ENCODE peak calls at places on chromosome 6, in eight cellular contexts. B, W, V, K, L, Z, E and Y are unnamed samples. For H3K4me1, the result is how much of the 10 kb centered on the place peaks cover.

GRCh38 chr6:108735310-108735990 is 112.8 kb upstream of the ARMC2 start:
- DNase-seq in K (no peak), W (no peak), B (no peak), Z (no peak), V (peak), E (no peak), L (no peak), Y (no peak)

GRCh38 chr6:72035483-72035882 is 149.1 kb downstream of the RIMS1 start:
- DNase-seq in Z (no peak), W (no peak), E (no peak), K (no peak), V (no peak), L (no peak), B (no peak), Y (no peak)

GRCh38 chr6:112951829-112952228 is 604.7 kb downstream of the RFPL4B start:
- DNase-seq in Z (no peak), V (no peak), L (no peak), W (no peak), B (no peak), K (no peak), E (no peak), Y (no peak)

GRCh38 chr6:24064106-24064505 is 61.9 kb upstream of the NRSN1 start:
- DNase-seq in K (peak), B (peak), L (no peak), W (no peak), E (peak), Z (no peak), V (no peak), Y (no peak)

GRCh38 chr6:16752206-16752867 is 8.9 kb downstream of the ATXN1 start:
- DNase-seq in L (no peak), V (no peak), K (no peak), Z (no peak), B (no peak), W (no peak), E (peak), Y (no peak)

GRCh38 chr6:36666726-36667591 is 11.6 kb upstream of the CDKN1A start:
- DNase-seq in Z (peak), W (peak), E (peak), K (peak), B (no peak), L (peak), V (peak), Y (peak)

GRCh38 chr6:52696418-52696817 is 25.5 kb downstream of the TMEM14A start:
- DNase-seq in W (no peak), K (no peak), L (no peak), B (no peak), E (no peak), Z (no peak), V (no peak), Y (no peak)

GRCh38 chr6:63066053-63066704 is 145.1 kb upstream of the FKBP1C start:
- DNase-seq in W (no peak), E (peak), K (peak), B (peak), Z (no peak), L (no peak), V (no peak), Y (no peak)

GRCh38 chr6:16130932-16131387 is 2.1 kb downstream of the MYLIP start:
- DNase-seq in W (no peak), B (peak), E (peak), K (peak), Z (peak), L (no peak), V (peak), Y (no peak)

GRCh38 chr6:92297101-92297500 is 1122.3 kb downstream of the EPHA7 start:
- DNase-seq in Z (no peak), B (no peak), L (no peak), V (no peak), W (no peak), E (no peak), K (no peak), Y (no peak)

GRCh38 chr6:170345662-170346061 is 39.1 kb downstream of the FAM120B start:
- DNase-seq in E (no peak), V (no peak), L (no peak), W (no peak), Z (no peak), K (no peak), B (no peak), Y (no peak)

GRCh38 chr6:42100029-42100901 is 42.2 kb downstream of the C6orf132 start:
- DNase-seq in K (no peak), W (no peak), Z (no peak), L (no peak), B (no peak), E (peak), V (peak), Y (no peak)

GRCh38 chr6:77340331-77340730 is 123.0 kb downstream of the HTR1B start:
- DNase-seq in K (no peak), E (no peak), W (no peak), B (no peak), Z (no peak), V (no peak), L (no peak), Y (no peak)

GRCh38 chr6:133241088-133241900 is at the start of gene EYA4:
- DNase-seq in K (peak), V (no peak), Z (no peak), W (peak), L (peak), B (peak), E (peak), Y (no peak)

GRCh38 chr6:155273438-155273837 is 9.6 kb downstream of the CLDN20 start:
- DNase-seq in E (peak), L (no peak), Z (no peak), W (no peak), V (no peak), K (peak), B (no peak), Y (no peak)

GRCh38 chr6:145551164-145551563 is 184.2 kb downstream of the EPM2A start:
- DNase-seq in W (no peak), K (no peak), Z (no peak), V (no peak), B (no peak), E (no peak), L (no peak), Y (no peak)

GRCh38 chr6:20313086-20313485 is 88.6 kb upstream of the E2F3 start:
- DNase-seq in Z (no peak), L (no peak), W (no peak), V (no peak), K (no peak), B (no peak), E (no peak), Y (no peak)

GRCh38 chr6:146785001-146785585 is 186.3 kb downstream of the ADGB start:
- DNase-seq in L (no peak), Z (no peak), E (peak), V (no peak), K (peak), B (peak), W (no peak), Y (no peak)

GRCh38 chr6:27839303-27840081 is 72.7 kb downstream of the OR2B2 start:
- DNase-seq in V (peak), E (peak), W (peak), L (no peak), K (no peak), B (peak), Z (peak), Y (peak)

GRCh38 chr6:163416640-163417253 is 2.2 kb downstream of the QKI start:
- DNase-seq in L (no peak), K (peak), B (peak), E (peak), W (no peak), Z (peak), V (peak), Y (no peak)

DNA sequence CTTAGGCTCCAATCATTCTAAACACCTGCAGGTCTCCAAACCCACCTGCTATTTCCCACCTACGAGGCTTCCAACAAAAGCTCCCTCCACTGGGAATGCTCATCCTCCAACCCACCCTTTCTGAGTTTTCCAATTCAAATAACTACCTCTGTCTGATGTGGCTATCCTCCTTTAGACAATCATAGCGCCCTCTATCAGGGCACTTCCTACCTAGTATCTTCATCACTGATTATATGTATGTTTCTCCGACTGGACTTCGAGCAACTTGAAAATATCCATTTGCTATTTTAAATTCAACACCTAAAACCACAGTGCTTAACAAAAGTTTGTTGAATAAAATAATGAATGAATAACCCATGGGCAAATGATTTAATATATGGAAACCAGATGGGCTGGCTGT is 41.3 kb downstream of the MTFR2 start:
- DNase-seq in K (peak), W (no peak), Z (no peak), L (no peak), V (no peak), B (no peak), E (no peak), Y (no peak)
- TF ChIP-seq CTCF in K (peak), W (no peak), Z (no peak), L (no peak), V (no peak), B (no peak), E (no peak), Y (no peak)

GRCh38 chr6:13472099-13472498 is 15.3 kb downstream of the GFOD1 start:
- DNase-seq in V (no peak), E (no peak), K (no peak), W (no peak), L (no peak), B (no peak), Z (no peak), Y (no peak)
- H3K4me1 ChIP-seq in V (under half), E (under half), K (under half), W (half or more), L (half or more), B (under half), Z (under half), Y (under half)

GRCh38 chr6:157240960-157241311 is 82.4 kb downstream of the TMEM242 start:
- DNase-seq in K (no peak), W (no peak), L (no peak), E (no peak), B (no peak), Z (no peak), V (no peak), Y (peak)
- H3K27ac ChIP-seq in K (no peak), W (peak), L (peak), E (no peak), B (no peak), Z (peak), V (peak), Y (no peak)

DNA sequence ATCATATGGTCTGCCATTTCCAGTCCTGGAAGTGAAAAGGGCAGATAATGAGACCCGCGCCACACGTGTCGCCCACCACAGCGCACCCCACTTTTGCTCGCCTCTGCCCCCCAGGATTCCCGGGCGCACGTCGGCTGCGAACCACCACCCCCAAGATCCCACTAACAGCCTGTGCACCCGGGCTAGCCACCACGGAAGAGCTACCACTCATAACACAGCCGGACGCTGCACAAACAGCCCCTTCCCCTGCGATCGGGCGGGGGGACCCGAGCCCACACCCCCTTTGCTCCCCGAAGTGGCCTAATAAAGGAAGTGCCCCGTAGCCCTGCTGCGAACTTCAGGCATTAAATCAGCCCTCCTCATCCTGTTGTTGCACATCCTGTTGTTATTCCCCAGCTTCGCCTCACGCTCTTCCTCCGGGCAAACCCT is 506 bp downstream of the CITED2 start:
- DNase-seq in B (no peak), W (no peak), E (no peak), L (no peak), V (peak), Z (no peak), K (no peak), Y (no peak)
- TF ChIP-seq CTCF in B (no peak), W (no peak), E (no peak), L (no peak), V (no peak), Z (no peak), K (no peak), Y (no peak)

DNA sequence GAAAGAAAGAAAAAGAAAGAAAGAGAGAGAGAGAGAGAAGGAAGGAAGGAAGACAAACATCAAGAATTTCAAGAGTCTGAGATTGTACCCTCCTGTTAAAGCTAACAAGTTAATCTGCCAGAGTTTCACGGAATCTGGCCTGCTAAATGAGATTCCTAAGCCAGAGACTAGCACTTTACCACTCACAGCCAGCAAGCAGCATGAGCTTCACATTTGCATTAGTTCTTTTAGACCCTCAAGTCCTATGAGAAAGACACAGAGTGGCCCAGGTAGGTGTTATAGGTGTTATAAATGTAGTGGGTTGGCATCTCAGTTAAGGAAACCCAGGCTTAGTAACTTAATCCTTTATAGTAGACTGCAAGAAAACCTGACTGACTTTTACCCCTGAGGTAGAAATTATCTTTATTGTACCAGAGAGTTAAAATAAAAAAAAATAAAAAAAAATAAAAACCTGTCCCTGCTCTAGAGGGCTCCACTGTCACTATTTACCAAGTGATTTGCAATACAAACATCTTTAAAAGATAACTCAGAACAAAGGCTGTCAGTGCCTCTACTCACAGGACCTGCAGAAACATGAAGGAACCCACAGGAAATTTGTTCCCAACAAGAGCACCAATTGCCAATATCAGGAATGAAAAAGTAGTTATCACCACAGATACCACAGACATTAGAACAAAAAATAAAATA is 9.7 kb upstream of the IBTK start:
- DNase-seq in W (no peak), Z (no peak), B (no peak), E (peak), K (peak), V (no peak), L (no peak), Y (no peak)
- H3K4me1 ChIP-seq in W (under half), Z (under half), B (under half), E (under half), K (under half), V (under half), L (under half), Y (under half)

GRCh38 chr6:33426590-33427563 is 7.0 kb downstream of the SYNGAP1 start:
- DNase-seq in W (no peak), Z (no peak), V (no peak), E (peak), K (peak), L (no peak), B (no peak), Y (no peak)

GRCh38 chr6:33427585-33428218 is 7.8 kb downstream of the SYNGAP1 start:
- DNase-seq in V (peak), L (peak), K (peak), W (peak), E (peak), B (no peak), Z (peak), Y (no peak)

GRCh38 chr6:33429745-33430042 is 9.8 kb downstream of the SYNGAP1 start:
- DNase-seq in E (no peak), W (no peak), V (no peak), L (no peak), K (no peak), Z (no peak), B (no peak), Y (no peak)

GRCh38 chr6:33428891-33429744 is 9.3 kb downstream of the SYNGAP1 start:
- DNase-seq in B (no peak), V (no peak), K (no peak), L (no peak), W (no peak), Z (no peak), E (no peak), Y (no peak)

GRCh38 chr6:33428219-33428890 is 8.5 kb downstream of the SYNGAP1 start:
- DNase-seq in W (no peak), Z (peak), L (no peak), E (peak), B (peak), K (peak), V (peak), Y (no peak)
- H3K27ac ChIP-seq in W (peak), Z (peak), L (peak), E (peak), B (no peak), K (peak), V (peak), Y (no peak)

GRCh38 chr6:56999049-56999448 is 44.1 kb downstream of the BEND6 start:
- DNase-seq in W (no peak), K (no peak), L (no peak), Z (no peak), V (no peak), B (no peak), E (no peak), Y (no peak)

GRCh38 chr6:56996401-56996800 is 41.5 kb downstream of the BEND6 start:
- DNase-seq in E (no peak), Z (no peak), L (no peak), B (no peak), V (no peak), K (no peak), W (no peak), Y (no peak)

GRCh38 chr6:56992053-56992452 is 37.1 kb downstream of the BEND6 start:
- DNase-seq in L (no peak), V (no peak), E (no peak), Z (no peak), B (no peak), K (no peak), W (no peak), Y (no peak)

GRCh38 chr6:56992703-56993102 is 37.8 kb downstream of the BEND6 start:
- DNase-seq in L (no peak), K (no peak), W (no peak), E (no peak), Z (no peak), B (no peak), V (no peak), Y (no peak)

GRCh38 chr6:56995347-56995746 is 40.4 kb downstream of the BEND6 start:
- DNase-seq in L (no peak), E (peak), B (peak), W (no peak), K (peak), Z (no peak), V (no peak), Y (no peak)
- TF ChIP-seq CTCF in L (no peak), E (no peak), B (peak), W (no peak), K (peak), Z (no peak), V (peak), Y (no peak)

DNA sequence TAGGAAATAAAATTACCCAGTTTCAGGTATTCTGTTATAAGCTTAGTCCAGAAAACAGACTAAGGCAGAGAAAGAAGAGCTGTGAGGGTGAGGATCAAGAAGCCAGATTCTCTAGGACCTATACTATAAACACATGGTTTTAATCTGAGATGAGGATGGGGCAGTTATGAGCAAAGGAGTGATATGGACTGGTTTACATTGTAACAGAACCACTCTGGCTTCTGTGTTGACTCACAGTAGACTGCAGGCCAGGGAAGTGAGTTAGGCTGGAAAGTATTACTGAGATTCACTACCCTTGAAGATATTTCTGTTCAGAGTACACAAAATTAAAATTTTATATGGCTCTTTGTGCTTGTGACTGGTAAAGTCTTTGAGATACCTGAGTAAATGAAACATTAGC is 3.2 kb upstream of the RWDD1 start:
- DNase-seq in V (no peak), Z (no peak), L (no peak), B (no peak), W (no peak), K (no peak), E (no peak), Y (no peak)
- H3K4me1 ChIP-seq in V (under half), Z (under half), L (half or more), B (under half), W (under half), K (under half), E (under half), Y (under half)